ENCODE peak calls at places on chromosomes 4 and X, in four cellular contexts. P is endothelial cell of umbilical vein, M is fibroblast of lung, E is PC-3. R is an unnamed sample.

GRCh38 chr4:189124149-189124758 is 816.4 kb upstream of the FRG1 start:
- DNase-seq in P (no peak), M (peak), E (peak), R (peak)

GRCh38 chrX:102067966-102068723 is 57.3 kb upstream of the TCEAL2 start:
- DNase-seq in P (peak), M (peak), E (peak), R (peak)

GRCh38 chr4:81447551-81448266 is 24.0 kb downstream of the RASGEF1B start:
- DNase-seq in P (no peak), M (no peak), E (no peak), R (no peak)

GRCh38 chr4:37685211-37685725 is 908 bp downstream of the RELL1 start:
- DNase-seq in P (peak), M (peak), E (no peak), R (peak)

GRCh38 chr4:41550308-41550707 is 12.4 kb downstream of the LIMCH1 start:
- DNase-seq in P (peak), M (no peak), E (peak), R (no peak)

GRCh38 chr4:108322497-108322896 is 153.8 kb upstream of the LEF1 start:
- DNase-seq in P (no peak), M (no peak), E (no peak), R (no peak)

GRCh38 chrX:1453390-1453783 is 678 bp upstream of the ASMTL start:
- DNase-seq in P (no peak), M (no peak), E (no peak), R (no peak)

GRCh38 chr4:87363552-87363951 is 27.4 kb downstream of the HSD17B11 start:
- DNase-seq in P (no peak), M (no peak), E (peak), R (peak)

GRCh38 chr4:56468097-56468422 is 643 bp downstream of the SRP72 start:
- DNase-seq in P (peak), M (peak), E (peak), R (peak)

GRCh38 chr4:88225216-88226107 is 58.9 kb downstream of the PPM1K start:
- DNase-seq in P (peak), M (peak), E (no peak), R (peak)

GRCh38 chr4:93327346-93327745 is 501.2 kb upstream of the ATOH1 start:
- DNase-seq in P (no peak), M (no peak), E (no peak), R (no peak)

GRCh38 chrX:45329217-45329616 is 128.5 kb upstream of the DIPK2B start:
- DNase-seq in P (no peak), M (peak), E (no peak), R (no peak)

GRCh38 chr4:161003418-161004057 is 1160.3 kb downstream of the FSTL5 start:
- DNase-seq in P (no peak), M (no peak), E (no peak), R (no peak)

GRCh38 chr4:15295421-15296162 is 132.2 kb upstream of the C1QTNF7 start:
- DNase-seq in P (no peak), M (no peak), E (peak), R (no peak)

GRCh38 chr4:94918543-94918942 is 160.8 kb downstream of the BMPR1B start:
- DNase-seq in P (no peak), M (no peak), E (no peak), R (no peak)

GRCh38 chr4:88010921-88011320 is 3.5 kb downstream of the PKD2 start:
- DNase-seq in P (peak), M (peak), E (no peak), R (no peak)

GRCh38 chrX:20863649-20864048 is 510.6 kb upstream of the CNKSR2 start:
- DNase-seq in P (no peak), M (no peak), E (no peak), R (no peak)

GRCh38 chrX:33434256-33435092 is 223.1 kb upstream of the DMD start:
- DNase-seq in P (peak), M (peak), E (peak), R (peak)

GRCh38 chrX:31213941-31214340 is 142.1 kb upstream of the FTHL17 start:
- DNase-seq in P (peak), M (no peak), E (peak), R (peak)

GRCh38 chrX:120365320-120365719 is 3.4 kb downstream of the ATP1B4 start:
- DNase-seq in P (peak), M (no peak), E (peak), R (no peak)

GRCh38 chrX:31653395-31653794 is 581.6 kb upstream of the FTHL17 start:
- DNase-seq in P (no peak), M (no peak), E (no peak), R (no peak)

GRCh38 chr4:38855466-38855865 is 1.2 kb downstream of the TLR6 start:
- DNase-seq in P (no peak), M (no peak), E (no peak), R (no peak)

GRCh38 chr4:136741468-136741867 is 790.8 kb downstream of the PCDH18 start:
- DNase-seq in P (peak), M (peak), E (peak), R (no peak)

GRCh38 chr4:139656614-139657486 is 8.8 kb upstream of the MGST2 start:
- DNase-seq in P (peak), M (peak), E (peak), R (peak)

GRCh38 chr4:152102184-152103000 is 341.6 kb upstream of the GATB start:
- DNase-seq in P (peak), M (peak), E (peak), R (peak)

GRCh38 chr4:98181815-98182214 is 38.5 kb upstream of the STPG2 start:
- DNase-seq in P (no peak), M (peak), E (no peak), R (peak)

GRCh38 chrX:109943092-109943739 is 59.7 kb upstream of the TMEM164 start:
- DNase-seq in P (no peak), M (peak), E (no peak), R (no peak)

GRCh38 chr4:39348371-39349265 is 17.5 kb downstream of the RFC1 start:
- DNase-seq in P (no peak), M (peak), E (peak), R (peak)

GRCh38 chr4:7322166-7322991 is 112.4 kb downstream of the PSAPL1 start:
- DNase-seq in P (no peak), M (no peak), E (no peak), R (no peak)

GRCh38 chr4:10033191-10033881 is 12.0 kb upstream of the SLC2A9 start:
- DNase-seq in P (peak), M (peak), E (peak), R (no peak)

GRCh38 chr4:157014621-157015591 is 43.3 kb upstream of the PDGFC start:
- DNase-seq in P (no peak), M (peak), E (peak), R (peak)

GRCh38 chrX:20284444-20284843 is 17.7 kb upstream of the RPS6KA3 start:
- DNase-seq in P (no peak), M (no peak), E (no peak), R (no peak)

DNA sequence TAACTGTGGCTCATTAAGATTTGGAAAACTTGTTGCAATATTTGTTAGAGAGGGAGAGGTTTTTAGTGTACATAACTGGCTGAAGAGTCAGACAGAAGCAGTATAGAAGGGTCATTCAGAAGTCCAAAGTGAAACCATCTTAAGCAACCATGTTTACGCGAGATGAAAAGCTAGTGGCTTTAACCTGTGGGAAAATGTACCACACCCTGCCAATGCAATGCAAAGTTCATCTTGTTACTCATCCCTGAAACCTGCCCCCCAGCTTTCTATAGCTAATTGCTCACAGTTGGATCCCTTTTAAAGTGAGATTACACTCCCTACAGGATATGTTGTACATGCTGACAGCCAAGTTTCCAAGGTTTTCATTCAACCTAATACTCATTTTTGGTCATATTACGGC is 96.7 kb upstream of the RAPGEF2 start:
- DNase-seq in P (no peak), M (peak), E (peak), R (peak)
- H3K9ac ChIP-seq in P (no peak), M (no peak), E (peak), R (peak)

DNA sequence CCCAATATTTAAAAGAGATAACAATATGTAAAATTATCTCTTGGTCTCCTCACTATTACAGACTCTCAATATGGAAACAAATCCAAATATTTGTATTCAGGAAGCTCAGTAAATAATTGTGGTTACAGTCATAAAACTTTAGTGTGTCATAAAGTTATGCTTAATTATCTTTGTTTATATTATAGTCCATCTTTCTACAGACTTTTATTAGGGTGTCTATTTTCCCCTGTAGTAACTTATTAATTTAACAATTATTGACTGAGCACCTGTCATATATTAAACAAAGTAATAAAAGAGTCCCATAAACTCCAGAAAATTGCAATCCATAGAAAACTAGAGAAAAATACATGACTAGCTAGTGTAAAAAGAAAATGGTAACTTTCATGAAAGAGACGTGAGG is 61.6 kb upstream of the GPM6A start:
- DNase-seq in P (no peak), M (no peak), E (peak), R (no peak)
- H3K9ac ChIP-seq in P (no peak), M (no peak), E (no peak), R (no peak)

GRCh38 chr4:183383606-183384005 is 60.8 kb upstream of the CDKN2AIP start:
- DNase-seq in P (no peak), M (no peak), E (no peak), R (no peak)
- H3K9ac ChIP-seq in P (no peak), M (no peak), E (no peak), R (no peak)

GRCh38 chr4:176538217-176538925 is 218.6 kb downstream of the SPCS3 start:
- DNase-seq in P (peak), M (peak), E (peak), R (peak)
- H3K9ac ChIP-seq in P (no peak), M (no peak), E (peak), R (no peak)

DNA sequence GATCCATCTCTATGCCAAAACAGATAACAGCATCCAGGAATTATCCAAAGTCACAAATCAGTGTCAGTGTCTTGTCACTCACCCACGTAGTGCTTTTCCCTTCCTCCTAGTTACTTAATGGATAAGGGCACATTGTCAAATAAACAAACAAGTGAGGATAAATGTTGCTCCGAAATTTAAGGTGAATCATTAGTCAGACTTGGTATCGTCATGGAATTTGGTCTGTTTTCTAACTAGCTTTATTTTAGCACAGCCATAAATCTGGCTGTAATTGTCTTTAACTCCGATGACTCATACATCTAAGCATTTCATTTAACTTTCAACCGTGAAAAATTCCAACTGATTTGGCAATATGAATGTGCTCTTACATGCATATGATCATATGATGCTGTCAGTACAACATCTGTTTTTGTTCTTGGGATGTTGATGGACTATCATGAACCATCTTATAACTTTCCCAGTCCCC is 83.3 kb downstream of the SNCA start:
- DNase-seq in P (peak), M (peak), E (peak), R (peak)
- H3K9ac ChIP-seq in P (peak), M (no peak), E (no peak), R (peak)